ENCODE peak calls at places on chromosomes 2 and 18, in five cellular contexts. Z is effector memory CD8-positive, alpha-beta T cell; U is tibial artery; Q is activated T-cell treated with anti-CD3 and anti-CD28 coated beads, Interleukin-2, amount 50 U/mL, for 72 hours; S is stimulated activated effector memory CD8-positive, alpha-beta T cell treated with anti-CD3 and anti-CD28 coated beads, Interleukin-12 subunit alpha, Interleukin-12 subunit beta, amount 100 ng/mL, for 72 hours. M is an unnamed sample.

GRCh38 chr2:15058015-15058414 is 425.5 kb downstream of the LRATD1 start:
- DNase-seq in U (no peak), Z (no peak), S (peak), Q (peak), M (no peak)

GRCh38 chr2:111702809-111703196 is 181.2 kb downstream of the ANAPC1 start:
- DNase-seq in Q (no peak), U (no peak), S (no peak), Z (no peak), M (no peak)

GRCh38 chr2:98013407-98014042 is 17.8 kb upstream of the TMEM131 start:
- DNase-seq in Z (no peak), Q (peak), S (peak), U (no peak), M (peak)

GRCh38 chr2:46335966-46336436 is 38.8 kb downstream of the EPAS1 start:
- DNase-seq in Z (no peak), Q (no peak), S (no peak), U (no peak), M (no peak)

GRCh38 chr18:44060197-44060596 is 620.5 kb upstream of the SETBP1 start:
- DNase-seq in Q (no peak), U (no peak), Z (no peak), S (no peak), M (no peak)

GRCh38 chr2:170047331-170048065 is 130.4 kb upstream of the MYO3B start:
- DNase-seq in S (no peak), Q (no peak), Z (no peak), U (no peak), M (no peak)

GRCh38 chr2:12278217-12278755 is 438.4 kb upstream of the TRIB2 start:
- DNase-seq in S (no peak), U (no peak), Z (no peak), Q (no peak), M (no peak)

GRCh38 chr2:130785466-130786055 is 30.2 kb downstream of the AMER3 start:
- DNase-seq in Q (no peak), S (no peak), U (no peak), Z (no peak), M (no peak)

GRCh38 chr2:26968001-26968400 is 2.4 kb upstream of the MAPRE3 start:
- DNase-seq in Z (no peak), Q (no peak), U (no peak), S (no peak), M (peak)

GRCh38 chr2:166314022-166314759 is 61.6 kb downstream of the SCN9A start:
- DNase-seq in Z (no peak), S (no peak), U (no peak), Q (no peak), M (no peak)

GRCh38 chr18:79796531-79797390 is 977 bp upstream of the KCNG2 start:
- DNase-seq in S (no peak), Z (no peak), U (no peak), Q (no peak), M (no peak)

GRCh38 chr2:36452279-36452678 is 96.7 kb downstream of the CRIM1 start:
- DNase-seq in U (no peak), S (no peak), Z (no peak), Q (no peak), M (no peak)

GRCh38 chr2:147989809-147990403 is 30.6 kb downstream of the ORC4 start:
- DNase-seq in Q (no peak), S (no peak), Z (peak), U (no peak), M (peak)

GRCh38 chr2:30512243-30512866 is 65.3 kb downstream of the LCLAT1 start:
- DNase-seq in Q (no peak), U (no peak), S (no peak), Z (no peak), M (no peak)

GRCh38 chr2:88810017-88810416 is 118.5 kb downstream of the RPIA start:
- DNase-seq in Q (no peak), U (no peak), S (no peak), Z (no peak), M (no peak)

GRCh38 chr2:9519250-9519649 is 36.4 kb downstream of the ADAM17 start:
- DNase-seq in Z (no peak), Q (no peak), S (no peak), U (no peak), M (no peak)

GRCh38 chr2:170224692-170225091 is 46.7 kb downstream of the MYO3B start:
- DNase-seq in Z (no peak), U (no peak), S (no peak), Q (no peak), M (no peak)

GRCh38 chr2:236882074-236882473 is 203.6 kb upstream of the COPS8 start:
- DNase-seq in S (no peak), U (no peak), Z (no peak), Q (no peak), M (no peak)

GRCh38 chr2:13474538-13474937 is 757.8 kb downstream of the TRIB2 start:
- DNase-seq in Z (no peak), S (no peak), U (no peak), Q (no peak), M (no peak)

GRCh38 chr18:44958450-44958849 is 277.8 kb downstream of the SETBP1 start:
- DNase-seq in U (no peak), Q (no peak), Z (no peak), S (no peak), M (no peak)

GRCh38 chr2:10123281-10123680 is 742 bp downstream of the RRM2 start:
- DNase-seq in Q (peak), Z (no peak), S (peak), U (peak), M (no peak)

GRCh38 chr2:97742381-97742847 is 29.0 kb downstream of the ZAP70 start:
- DNase-seq in Z (peak), U (no peak), S (peak), Q (peak), M (no peak)

GRCh38 chr2:135909976-135910375 is 33.7 kb upstream of the MCM6 start:
- DNase-seq in S (no peak), U (no peak), Q (no peak), Z (no peak), M (no peak)

GRCh38 chr2:109067829-109068152 is 61.2 kb upstream of the SH3RF3 start:
- DNase-seq in U (no peak), S (no peak), Q (no peak), Z (no peak), M (no peak)

GRCh38 chr18:51255694-51256093 is 58.2 kb upstream of the MEX3C start:
- DNase-seq in Q (no peak), Z (no peak), U (no peak), S (no peak), M (no peak)

GRCh38 chr2:238256594-238257104 is 16.8 kb upstream of the HES6 start:
- DNase-seq in U (no peak), Q (peak), S (peak), Z (peak), M (peak)

GRCh38 chr2:110735366-110735765 is 3.0 kb downstream of the ACOXL start:
- DNase-seq in U (no peak), Z (no peak), Q (no peak), S (no peak), M (no peak)

GRCh38 chr18:3692113-3692621 is 242.2 kb downstream of the TGIF1 start:
- DNase-seq in Z (no peak), S (no peak), U (no peak), Q (no peak), M (no peak)

GRCh38 chr2:150346806-150347205 is 140.7 kb downstream of the RND3 start:
- DNase-seq in Z (no peak), Q (no peak), U (no peak), S (no peak), M (no peak)